ENCODE peak calls at places on chromosome 21, in ten cellular contexts. E, V, Y, R, W, F, J, L, Z and S are unnamed samples.

GRCh38 chr21:41877901-41878830 is 978 bp downstream of the PRDM15 start:
- DNase-seq in J (peak; percentile 39), Y (no peak), E (no peak), L (peak; percentile 79), Z (no peak), W (peak; percentile 73), F (peak; percentile 47), R (peak; percentile 75), V (peak; percentile 39), S (peak; percentile 54)

GRCh38 chr21:43273708-43274021 is 104.9 kb downstream of the CRYAA start:
- DNase-seq in R (no peak), Y (no peak), W (no peak), J (no peak), F (no peak), V (no peak), L (no peak), E (no peak), Z (no peak), S (no peak)

GRCh38 chr21:39086547-39086946 is 96.7 kb downstream of the PSMG1 start:
- DNase-seq in Z (no peak), F (no peak), W (no peak), L (no peak), E (no peak), V (no peak), R (no peak), Y (no peak), J (no peak), S (no peak)

GRCh38 chr21:36980280-36981048 is 14.0 kb upstream of the HLCS start:
- DNase-seq in W (peak; percentile 83), E (no peak), J (peak; percentile 34), Y (peak; percentile 17), R (no peak), Z (no peak), F (no peak), L (peak; percentile 31), V (no peak), S (peak; percentile 32)

GRCh38 chr21:17527711-17528110 is 14.9 kb downstream of the CXADR start:
- DNase-seq in Y (no peak), V (no peak), R (no peak), W (no peak), J (no peak), L (peak; percentile 60), E (no peak), F (no peak), Z (no peak), S (no peak)

GRCh38 chr21:29416268-29416667 is 117.5 kb downstream of the BACH1 start:
- DNase-seq in F (no peak), L (no peak), J (peak; percentile 51), E (no peak), Y (no peak), R (no peak), Z (no peak), W (no peak), V (no peak), S (no peak)

GRCh38 chr21:16911166-16911607 is 601.7 kb upstream of the CXADR start:
- DNase-seq in V (no peak), Z (no peak), F (no peak), R (no peak), W (no peak), E (no peak), J (no peak), L (no peak), Y (no peak), S (no peak)

GRCh38 chr21:29730281-29730680 is 209.5 kb downstream of the GRIK1 start:
- DNase-seq in Z (no peak), L (peak; percentile 52), Y (no peak), V (no peak), F (no peak), J (no peak), E (no peak), W (no peak), R (no peak), S (no peak)

GRCh38 chr21:26844258-26845065 is 747 bp downstream of the ADAMTS1 start:
- DNase-seq in Z (peak; percentile 57), J (peak; percentile 52), L (peak; percentile 65), R (peak; percentile 22), W (peak; percentile 72), Y (peak; percentile 29), V (no peak), F (no peak), E (peak; percentile 70), S (peak; percentile 84)

GRCh38 chr21:32475162-32475812 is 62.8 kb downstream of the EVA1C start:
- DNase-seq in E (no peak), Z (no peak), V (no peak), W (no peak), F (no peak), J (no peak), Y (no peak), L (peak; percentile 89), R (peak; percentile 66), S (no peak)

GRCh38 chr21:41965045-41965444 is 11.2 kb upstream of the C2CD2 start:
- DNase-seq in E (no peak), V (no peak), W (peak; percentile 22), R (no peak), F (no peak), Z (no peak), L (no peak), Y (no peak), J (no peak), S (no peak)

GRCh38 chr21:16536661-16537359 is 807.0 kb downstream of the USP25 start:
- DNase-seq in V (no peak), L (peak; percentile 49), W (no peak), J (peak; percentile 44), E (no peak), R (peak; percentile 6), Z (no peak), Y (no peak), F (no peak), S (no peak)